ENCODE peak calls at places on chromosomes 11 and 22, in five cellular contexts. X, H, P, J and D are unnamed samples.

GRCh38 chr11:126585388-126586302 is 230.2 kb downstream of the ST3GAL4 start:
- DNase-seq in X (no peak), H (peak), P (no peak), J (no peak), D (no peak)

GRCh38 chr22:20193761-20194494 is 43.1 kb upstream of the CCDC188 start:
- DNase-seq in X (no peak), H (no peak), P (no peak), J (no peak), D (no peak)

GRCh38 chr11:132126973-132127900 is 756.8 kb downstream of the NTM start:
- DNase-seq in X (no peak), H (no peak), P (no peak), J (peak), D (peak)

GRCh38 chr11:75160880-75161279 is 10.0 kb downstream of the SLCO2B1 start:
- DNase-seq in X (no peak), H (no peak), P (no peak), J (no peak), D (no peak)

GRCh38 chr11:64601605-64602465 is 10.8 kb downstream of the SLC22A12 start:
- DNase-seq in X (no peak), H (no peak), P (no peak), J (no peak), D (no peak)

GRCh38 chr11:35746356-35747153 is 84.0 kb downstream of the TRIM44 start:
- DNase-seq in X (no peak), H (no peak), P (no peak), J (no peak), D (no peak)

GRCh38 chr11:1749020-1749758 is 1.2 kb downstream of the IFITM10 start:
- DNase-seq in X (no peak), H (no peak), P (no peak), J (no peak), D (no peak)

GRCh38 chr22:37501610-37502341 is 15.6 kb upstream of the MFNG start:
- DNase-seq in X (no peak), H (peak), P (no peak), J (peak), D (no peak)

GRCh38 chr22:43326342-43326825 is 16.8 kb downstream of the SCUBE1 start:
- DNase-seq in X (no peak), H (no peak), P (no peak), J (no peak), D (no peak)

GRCh38 chr22:49004484-49005399 is 822.9 kb downstream of the BRD1 start:
- DNase-seq in X (no peak), H (no peak), P (no peak), J (no peak), D (no peak)

GRCh38 chr11:134561348-134561720 is 149.3 kb upstream of the B3GAT1 start:
- DNase-seq in X (no peak), H (no peak), P (no peak), J (no peak), D (no peak)

GRCh38 chr22:33302049-33302545 is 243.9 kb upstream of the SYN3 start:
- DNase-seq in X (no peak), H (peak), P (peak), J (peak), D (peak)

GRCh38 chr11:26510201-26510600 is 61.9 kb downstream of the MUC15 start:
- DNase-seq in X (no peak), H (no peak), P (no peak), J (no peak), D (no peak)

GRCh38 chr11:28491431-28491830 is 383.2 kb downstream of the METTL15 start:
- DNase-seq in X (no peak), H (no peak), P (no peak), J (no peak), D (no peak)

GRCh38 chr11:1987024-1987423 is 10.6 kb downstream of the H19 start:
- DNase-seq in X (no peak), H (no peak), P (no peak), J (no peak), D (no peak)

GRCh38 chr11:64165842-64166635 is at the start of gene MACROD1:
- DNase-seq in X (peak), H (peak), P (peak), J (peak), D (peak)

GRCh38 chr11:10864688-10865087 is 6.8 kb upstream of the ZBED5 start:
- DNase-seq in X (no peak), H (no peak), P (no peak), J (no peak), D (no peak)

GRCh38 chr11:11810764-11811726 is 30.7 kb upstream of the USP47 start:
- DNase-seq in X (no peak), H (no peak), P (no peak), J (peak), D (no peak)

GRCh38 chr11:68120212-68121066 is 749 bp downstream of the CHKA start:
- DNase-seq in X (peak), H (no peak), P (peak), J (peak), D (peak)

GRCh38 chr11:107545101-107545514 is 20.4 kb downstream of the ALKBH8 start:
- DNase-seq in X (no peak), H (no peak), P (no peak), J (no peak), D (no peak)

GRCh38 chr11:73995247-73995646 is 12.6 kb upstream of the UCP2 start:
- DNase-seq in X (no peak), H (no peak), P (peak), J (no peak), D (no peak)

GRCh38 chr11:7511405-7511804 is 2.4 kb upstream of the PPFIBP2 start:
- DNase-seq in X (no peak), H (no peak), P (no peak), J (no peak), D (no peak)

GRCh38 chr11:120431633-120432032 is 79.9 kb upstream of the GRIK4 start:
- DNase-seq in X (no peak), H (peak), P (no peak), J (peak), D (no peak)

GRCh38 chr11:73359930-73360742 is 16.1 kb upstream of the RELT start:
- DNase-seq in X (peak), H (peak), P (no peak), J (peak), D (peak)

GRCh38 chr11:22340803-22341581 is 2.8 kb downstream of the SLC17A6 start:
- DNase-seq in X (no peak), H (no peak), P (no peak), J (no peak), D (no peak)

GRCh38 chr22:38415561-38416321 is 39.3 kb downstream of the KCNJ4 start:
- DNase-seq in X (no peak), H (no peak), P (no peak), J (no peak), D (no peak)

GRCh38 chr22:38727530-38728451 is 22.0 kb downstream of the GTPBP1 start:
- DNase-seq in X (no peak), H (no peak), P (no peak), J (no peak), D (no peak)

GRCh38 chr11:114348200-114349191 is 51.8 kb downstream of the C11orf71 start:
- DNase-seq in X (peak), H (peak), P (no peak), J (peak), D (peak)

GRCh38 chr11:46278387-46279173 is 1.1 kb downstream of the CREB3L1 start:
- DNase-seq in X (peak), H (no peak), P (no peak), J (peak), D (peak)
- TF ChIP-seq CTCF in X (no peak), H (peak), P (peak), J (peak), D (peak)

GRCh38 chr22:22870577-22871398 is 16.8 kb upstream of the IGLL5 start:
- DNase-seq in X (no peak), H (no peak), P (no peak), J (no peak), D (no peak)
- TF ChIP-seq CTCF in X (no peak), H (no peak), P (peak), J (peak), D (peak)

GRCh38 chr11:111629499-111629898 is 27.2 kb downstream of the SIK2 start:
- DNase-seq in X (no peak), H (no peak), P (no peak), J (no peak), D (no peak)
- TF ChIP-seq CTCF in X (no peak), H (no peak), P (no peak), J (no peak), D (no peak)

DNA sequence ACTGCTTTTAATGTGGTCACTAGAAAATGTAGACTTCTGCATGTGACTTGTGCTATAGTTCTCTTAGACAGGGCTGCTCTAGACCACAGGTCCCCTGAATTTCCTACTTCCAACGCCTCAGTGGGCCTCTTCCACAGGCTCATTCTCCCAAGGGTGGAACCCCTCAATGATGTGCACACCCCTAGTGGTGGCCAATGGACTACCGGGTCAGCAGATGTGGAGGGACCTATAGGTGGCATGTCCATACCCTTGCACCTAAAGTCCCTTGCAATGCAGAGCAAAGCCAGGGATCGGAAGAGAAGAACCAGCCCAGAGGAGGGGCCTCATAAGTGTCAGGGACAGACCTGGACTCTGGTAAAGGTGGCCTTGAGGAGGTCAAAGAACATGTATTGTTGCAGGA is 20.0 kb downstream of the MMP13 start:
- DNase-seq in X (no peak), H (no peak), P (no peak), J (no peak), D (no peak)
- TF ChIP-seq CTCF in X (no peak), H (no peak), P (peak), J (peak), D (no peak)

GRCh38 chr11:110438017-110438416 is 8.3 kb downstream of the FDX1 start:
- DNase-seq in X (no peak), H (no peak), P (no peak), J (no peak), D (no peak)

GRCh38 chr11:110432713-110433392 is 3.1 kb downstream of the FDX1 start:
- DNase-seq in X (no peak), H (peak), P (no peak), J (no peak), D (no peak)

GRCh38 chr11:110435780-110436717 is 6.3 kb downstream of the FDX1 start:
- DNase-seq in X (no peak), H (no peak), P (no peak), J (no peak), D (no peak)

GRCh38 chr11:110433393-110434333 is 3.9 kb downstream of the FDX1 start:
- DNase-seq in X (no peak), H (peak), P (no peak), J (no peak), D (no peak)

GRCh38 chr11:110434952-110435779 is 5.4 kb downstream of the FDX1 start:
- DNase-seq in X (no peak), H (peak), P (no peak), J (peak), D (no peak)
- TF ChIP-seq CTCF in X (no peak), H (peak), P (peak), J (peak), D (peak)

GRCh38 chr11:86608251-86608799 is 64.1 kb downstream of the ME3 start:
- DNase-seq in X (no peak), H (peak), P (no peak), J (peak), D (peak)

GRCh38 chr11:86610559-86611341 is 61.7 kb downstream of the ME3 start:
- DNase-seq in X (no peak), H (no peak), P (no peak), J (no peak), D (no peak)

GRCh38 chr11:86606270-86606848 is 66.1 kb downstream of the ME3 start:
- DNase-seq in X (no peak), H (no peak), P (no peak), J (no peak), D (no peak)

DNA sequence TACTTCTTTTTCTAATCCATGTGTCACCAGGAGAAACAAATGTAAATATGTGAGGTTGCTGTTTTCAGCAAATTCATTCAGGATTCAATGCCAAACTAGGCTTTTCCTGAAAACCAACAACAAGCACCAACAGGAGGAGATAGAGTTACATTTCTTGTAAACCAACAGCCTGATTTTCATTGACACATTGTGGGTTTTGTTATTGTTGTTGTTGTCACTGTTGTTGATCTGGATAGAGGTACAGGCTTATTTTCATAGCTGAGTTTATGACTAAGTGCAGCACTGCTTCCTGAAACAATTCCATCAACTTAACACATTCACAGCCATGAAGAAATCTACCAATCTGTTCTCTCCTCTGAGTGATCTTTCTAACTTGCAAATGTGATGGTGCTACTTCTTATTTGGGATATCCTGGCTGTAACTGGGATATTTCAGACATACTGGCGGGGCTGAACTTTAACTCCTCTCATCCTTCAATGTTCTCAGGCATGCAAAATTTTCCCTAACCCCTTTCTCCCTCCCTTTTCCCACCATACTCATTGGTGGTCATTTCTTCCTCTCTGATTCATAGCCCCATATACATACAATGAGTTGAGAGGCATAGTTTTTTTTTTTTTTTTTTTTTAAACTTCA is 65.5 kb downstream of the ME3 start:
- DNase-seq in X (no peak), H (peak), P (no peak), J (no peak), D (no peak)
- TF ChIP-seq CTCF in X (no peak), H (peak), P (no peak), J (no peak), D (no peak)